ENCODE peak calls at places on chromosomes 5 and 9, in nine cellular contexts. L is Peyer's patch, K is heart left ventricle, B is cardiac fibroblast, V is heart right ventricle, C is lung, N is RWPE1, S is tibial artery, I is Calu3. P is an unnamed sample.

GRCh38 chr9:123615381-123615780 is 259.4 kb downstream of the CRB2 start:
- DNase-seq in L (peak; percentile 54), K (no peak), B (no peak), V (no peak), C (no peak), N (no peak), S (no peak), I (no peak), P (no peak)

GRCh38 chr5:80070338-80071056 is 35.3 kb downstream of the THBS4 start:
- DNase-seq in L (no peak), K (no peak), B (peak; percentile 25), V (no peak), C (no peak), N (no peak), S (no peak), I (no peak), P (no peak)

GRCh38 chr5:138989720-138990119 is 114.6 kb upstream of the LRRTM2 start:
- DNase-seq in L (no peak), K (no peak), B (peak; percentile 52), V (no peak), C (no peak), N (no peak), S (peak; percentile 25), I (no peak), P (peak; percentile 43)

GRCh38 chr5:138032028-138032571 is 779 bp downstream of the FAM13B start:
- DNase-seq in L (peak; percentile 90), K (peak; percentile 74), B (peak; percentile 59), V (peak; percentile 73), C (peak; percentile 75), N (no peak), S (peak; percentile 81), I (no peak), P (peak; percentile 41)

GRCh38 chr9:132166599-132166998 is 4.7 kb downstream of the NTNG2 start:
- DNase-seq in L (no peak), K (no peak), B (no peak), V (no peak), C (no peak), N (no peak), S (no peak), I (no peak), P (no peak)

GRCh38 chr5:174411513-174411819 is 312.9 kb upstream of the MSX2 start:
- DNase-seq in L (no peak), K (no peak), B (no peak), V (no peak), C (no peak), N (no peak), S (no peak), I (no peak), P (no peak)

GRCh38 chr5:13356226-13356625 is 588.3 kb downstream of the DNAH5 start:
- DNase-seq in L (no peak), K (no peak), B (no peak), V (no peak), C (no peak), N (no peak), S (no peak), I (no peak), P (no peak)

GRCh38 chr5:179238628-179238970 is 106.7 kb downstream of the ADAMTS2 start:
- DNase-seq in L (no peak), K (no peak), B (no peak), V (no peak), C (no peak), N (no peak), S (peak; percentile 38), I (no peak), P (no peak)

GRCh38 chr5:136655429-136655828 is 290.1 kb upstream of the TRPC7 start:
- DNase-seq in L (no peak), K (no peak), B (no peak), V (no peak), C (no peak), N (no peak), S (no peak), I (no peak), P (peak; percentile 75)

GRCh38 chr9:137318976-137319375 is 16.9 kb upstream of the NRARP start:
- DNase-seq in L (no peak), K (peak; percentile 81), B (peak; percentile 70), V (peak; percentile 81), C (no peak), N (no peak), S (peak; percentile 83), I (no peak), P (no peak)

GRCh38 chr9:135905380-135906282 is 1.7 kb downstream of the CAMSAP1 start:
- DNase-seq in L (no peak), K (no peak), B (peak; percentile 60), V (no peak), C (no peak), N (peak; percentile 76), S (no peak), I (peak; percentile 30), P (no peak)

GRCh38 chr5:75373862-75374261 is 36.8 kb downstream of the HMGCR start:
- DNase-seq in L (no peak), K (no peak), B (no peak), V (no peak), C (no peak), N (no peak), S (no peak), I (no peak), P (no peak)

GRCh38 chr9:125337282-125337681 is 75.7 kb downstream of the GAPVD1 start:
- DNase-seq in L (no peak), K (no peak), B (no peak), V (no peak), C (no peak), N (no peak), S (no peak), I (no peak), P (no peak)

DNA sequence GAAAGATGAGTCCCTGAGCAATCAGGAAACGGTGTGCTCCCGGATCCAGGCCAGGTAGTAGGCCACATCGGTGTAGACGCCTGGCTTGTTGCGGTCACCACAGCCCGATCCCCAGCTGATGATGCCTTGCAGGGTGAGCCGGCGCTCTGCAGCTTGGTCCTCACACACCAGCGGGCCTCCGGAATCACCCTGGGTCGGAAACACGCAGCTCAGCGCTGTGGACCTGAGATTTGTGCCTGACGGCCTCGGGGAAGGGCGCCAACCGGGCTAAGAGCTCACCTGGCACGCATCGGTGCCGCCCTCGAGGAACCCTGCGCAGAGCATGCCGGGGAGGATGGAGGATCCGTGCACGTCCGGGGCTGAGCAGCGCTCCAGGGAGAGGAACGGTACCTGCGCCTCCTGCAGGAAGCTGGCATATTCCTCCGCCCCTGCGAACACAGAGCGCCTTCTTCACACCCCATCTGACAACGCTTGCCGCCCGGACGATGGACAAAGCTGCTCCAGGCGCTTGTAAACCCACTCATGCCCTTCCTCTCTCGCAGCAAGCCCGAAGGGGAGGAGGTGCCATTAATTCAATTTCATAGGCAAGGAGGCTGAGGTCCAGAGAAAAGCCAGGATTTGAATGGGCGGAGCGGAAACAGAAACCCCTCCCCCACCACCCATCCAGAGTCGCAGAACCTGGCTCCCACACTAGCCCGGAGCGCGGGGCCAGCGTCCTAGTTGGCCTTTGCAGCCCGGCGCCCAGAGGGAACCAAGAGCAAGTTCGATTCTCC is 2.0 kb upstream of the PFN3 start:
- DNase-seq in L (peak; percentile 90), K (peak; percentile 38), B (peak; percentile 46), V (peak; percentile 44), C (peak; percentile 72), N (peak; percentile 92), S (no peak), I (peak; percentile 93), P (peak; percentile 40)
- TF ChIP-seq CTCF in L (no peak), K (peak; percentile 34), B (peak; percentile 33), V (peak; percentile 12), C (peak; percentile 39), N (peak; percentile 79), S (peak; percentile 14), I (peak; percentile 81), P (peak; percentile 71)

GRCh38 chr5:55855509-55855908 is 4.4 kb downstream of the IL31RA start:
- DNase-seq in L (no peak), K (no peak), B (peak; percentile 22), V (no peak), C (no peak), N (no peak), S (no peak), I (no peak), P (no peak)
- TF ChIP-seq CTCF in L (no peak), K (no peak), B (no peak), V (no peak), C (no peak), N (no peak), S (no peak), I (no peak), P (no peak)

DNA sequence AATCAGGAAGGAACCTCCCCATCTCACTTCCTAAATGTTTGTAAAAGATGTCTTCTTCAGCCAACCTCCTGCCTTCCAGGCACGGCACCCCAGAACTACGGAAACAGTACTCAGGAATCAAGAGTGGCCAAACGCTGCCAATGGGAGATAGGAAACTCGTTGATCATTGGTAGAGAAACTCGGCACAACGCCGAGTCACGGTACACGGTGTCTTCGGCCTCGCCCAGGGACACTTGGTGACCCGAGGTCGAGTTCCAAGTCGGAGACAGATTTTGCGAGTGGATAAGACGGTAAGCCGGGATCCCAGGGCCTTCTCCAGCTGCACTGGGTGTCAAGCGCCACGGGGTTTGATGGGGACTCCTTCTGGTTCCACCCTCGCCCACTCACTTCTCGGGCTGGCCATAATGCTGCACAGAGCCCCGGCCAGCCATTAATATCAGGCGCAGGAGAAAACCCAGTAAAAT is 343 bp downstream of the KIAA0825 start:
- DNase-seq in L (peak; percentile 89), K (peak; percentile 81), B (peak; percentile 65), V (peak; percentile 50), C (peak; percentile 75), N (peak; percentile 61), S (peak; percentile 74), I (peak; percentile 54), P (peak; percentile 74)
- TF ChIP-seq CTCF in L (no peak), K (no peak), B (no peak), V (no peak), C (no peak), N (no peak), S (no peak), I (no peak), P (no peak)

GRCh38 chr9:36969216-36969771 is 64.8 kb downstream of the PAX5 start:
- DNase-seq in L (no peak), K (no peak), B (no peak), V (no peak), C (no peak), N (no peak), S (no peak), I (no peak), P (no peak)

GRCh38 chr9:36970007-36970888 is 63.8 kb downstream of the PAX5 start:
- DNase-seq in L (no peak), K (no peak), B (no peak), V (no peak), C (no peak), N (peak; percentile 56), S (no peak), I (no peak), P (peak; percentile 16)

GRCh38 chr9:36971935-36972488 is 62.1 kb downstream of the PAX5 start:
- DNase-seq in L (no peak), K (no peak), B (no peak), V (no peak), C (no peak), N (no peak), S (no peak), I (no peak), P (no peak)

GRCh38 chr9:36976371-36977030 is 57.6 kb downstream of the PAX5 start:
- DNase-seq in L (no peak), K (no peak), B (no peak), V (no peak), C (no peak), N (peak; percentile 97), S (no peak), I (no peak), P (peak; percentile 36)

DNA sequence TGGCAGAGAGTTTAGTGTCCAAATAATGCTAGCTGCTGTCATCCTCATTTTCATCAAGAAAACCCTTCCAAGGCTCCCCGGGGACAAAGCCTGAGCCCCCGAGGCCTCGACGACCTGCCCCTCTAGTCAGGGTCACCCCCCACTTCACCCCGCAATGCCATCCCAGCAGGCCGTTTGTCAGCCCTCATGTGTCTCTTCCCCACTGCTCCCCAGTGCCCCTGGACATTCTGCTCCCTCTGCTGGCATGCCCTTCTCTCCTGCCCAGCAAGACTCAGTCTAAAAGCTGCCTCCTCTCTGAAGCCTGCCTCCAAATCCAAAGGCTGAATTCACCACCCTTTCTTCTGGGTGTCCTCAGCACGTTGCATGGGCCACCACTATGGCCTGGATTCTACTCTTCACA is 59.3 kb downstream of the PAX5 start:
- DNase-seq in L (no peak), K (no peak), B (no peak), V (no peak), C (no peak), N (no peak), S (no peak), I (no peak), P (no peak)
- TF ChIP-seq CTCF in L (no peak), K (no peak), B (peak; percentile 35), V (no peak), C (no peak), N (no peak), S (no peak), I (no peak), P (peak; percentile 53)